ENCODE peak calls at places on chromosomes 3 and 15, in six cellular contexts. O is HEK293T; P is T-helper 9 cell; M is brain pericyte; R is fibroblast of pulmonary artery; Z is stimulated activated naive CD8-positive, alpha-beta T cell treated with anti-CD3 and anti-CD28 coated beads, Interleukin-15, Interleukin-2, amounts not matched to agents 100 U/mL and 50 U/mL, for 24 hours. B is an unnamed sample.

GRCh38 chr15:74525328-74525727 is 15.7 kb upstream of the ARID3B start:
- DNase-seq in P (no peak), Z (no peak), M (no peak), R (peak; percentile 86), O (no peak), B (no peak)

GRCh38 chr3:105561875-105562274 is 195.2 kb downstream of the ALCAM start:
- DNase-seq in M (no peak), R (no peak), P (no peak), O (no peak), Z (no peak), B (no peak)

GRCh38 chr3:183148056-183148455 is 14.5 kb downstream of the LAMP3 start:
- DNase-seq in R (peak; percentile 77), P (no peak), Z (no peak), M (no peak), O (no peak), B (no peak)

GRCh38 chr15:70354260-70354894 is 256.7 kb upstream of the TLE3 start:
- DNase-seq in M (no peak), O (no peak), R (no peak), Z (no peak), P (no peak), B (no peak)

GRCh38 chr15:97748576-97748975 is 211.9 kb upstream of the ARRDC4 start:
- DNase-seq in R (no peak), Z (no peak), O (no peak), P (no peak), M (no peak), B (no peak)

GRCh38 chr3:185822221-185822956 is 2.5 kb downstream of the IGF2BP2 start:
- DNase-seq in R (peak; percentile 76), Z (no peak), P (no peak), M (no peak), O (no peak), B (peak; percentile 67)

GRCh38 chr3:35929158-35929557 is 289.8 kb downstream of the ARPP21 start:
- DNase-seq in M (no peak), Z (no peak), R (peak; percentile 33), O (no peak), P (no peak), B (no peak)

GRCh38 chr3:66178206-66178605 is 42.6 kb upstream of the SLC25A26 start:
- DNase-seq in R (no peak), M (no peak), P (no peak), Z (no peak), O (no peak), B (no peak)

GRCh38 chr15:36406366-36406765 is 173.1 kb upstream of the CDIN1 start:
- DNase-seq in M (no peak), O (no peak), Z (no peak), P (no peak), R (no peak), B (no peak)

B was measured in H54.